ENCODE peak calls at places on chromosomes 11 and 22, in four cellular contexts. Z is K562, K is HepG2, J is GM12878. F is an unnamed sample.

GRCh38 chr11:18731949-18732821 is 6.2 kb upstream of the IGSF22 start:
- DNase-seq in Z (peak), J (peak), K (no peak), F (peak)

GRCh38 chr11:47189100-47189834 is 3.0 kb upstream of the PACSIN3 start:
- DNase-seq in K (peak), Z (no peak), J (no peak), F (no peak)

GRCh38 chr11:35261197-35261596 is 122.2 kb downstream of the CD44 start:
- DNase-seq in Z (no peak), K (no peak), J (no peak), F (no peak)

GRCh38 chr22:22943521-22944267 is 56.1 kb downstream of the IGLL5 start:
- DNase-seq in Z (peak), K (no peak), J (no peak), F (no peak)

GRCh38 chr11:59207988-59208432 is 4.7 kb downstream of the MPEG1 start:
- DNase-seq in J (peak), Z (peak), K (peak), F (peak)

GRCh38 chr11:29511394-29511793 is 505.4 kb downstream of the KCNA4 start:
- DNase-seq in K (no peak), J (no peak), Z (no peak), F (no peak)

GRCh38 chr11:110032957-110033570 is 60.1 kb upstream of the ZC3H12C start:
- DNase-seq in Z (no peak), J (no peak), K (no peak), F (no peak)

GRCh38 chr11:93193721-93194120 is 4.1 kb downstream of the SLC36A4 start:
- DNase-seq in J (no peak), K (no peak), Z (no peak), F (no peak)

GRCh38 chr11:6022954-6023353 is 7.6 kb downstream of the OR56A1 start:
- DNase-seq in Z (peak), J (peak), K (peak), F (peak)

GRCh38 chr11:46279393-46280099 is 2.1 kb downstream of the CREB3L1 start:
- DNase-seq in Z (peak), J (no peak), K (no peak), F (no peak)

GRCh38 chr22:39110631-39111561 is 13.9 kb downstream of the APOBEC3H start:
- DNase-seq in Z (no peak), K (peak), J (no peak), F (no peak)

GRCh38 chr11:66136752-66137123 is 66.7 kb downstream of the PACS1 start:
- DNase-seq in J (no peak), K (peak), Z (no peak), F (no peak)

GRCh38 chr22:43829904-43830851 is 18.1 kb upstream of the EFCAB6 start:
- DNase-seq in Z (no peak), J (no peak), K (no peak), F (no peak)

GRCh38 chr11:104122008-104122635 is 41.8 kb downstream of the PDGFD start:
- DNase-seq in K (no peak), J (no peak), Z (no peak), F (no peak)

DNA sequence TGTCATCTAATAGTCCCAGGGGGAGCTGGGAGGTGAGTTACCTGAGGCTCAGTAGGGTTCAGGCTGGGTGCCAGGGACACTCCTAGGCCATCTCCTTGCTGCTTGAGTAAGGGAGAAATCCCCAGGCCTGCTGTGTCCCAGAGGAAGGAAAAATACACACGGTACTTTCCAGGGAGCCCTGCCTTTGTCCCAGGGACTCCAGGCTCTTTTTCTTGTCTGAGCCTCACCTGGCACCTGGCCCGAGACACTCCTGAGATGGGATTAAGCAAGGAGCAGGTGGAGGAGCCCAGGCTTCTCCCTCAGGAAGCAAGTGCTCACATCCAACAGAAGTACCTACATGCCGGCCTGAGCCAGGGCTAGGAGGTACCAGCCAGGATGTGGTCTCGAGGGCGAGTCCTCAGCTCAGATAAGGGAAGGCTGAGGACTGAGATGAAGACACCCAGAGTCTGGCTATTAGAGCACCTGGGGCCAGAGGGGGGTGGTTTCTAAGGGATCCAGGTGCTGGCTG is 899 bp upstream of the KLHDC7B start:
- DNase-seq in J (no peak), Z (no peak), K (no peak), F (no peak)
- TF ChIP-seq BHLHE40 in J (no peak), Z (no peak), K (no peak), F (no peak)

GRCh38 chr22:40753114-40753513 is 66.0 kb downstream of the SLC25A17 start:
- DNase-seq in Z (no peak), J (no peak), K (no peak), F (no peak)

GRCh38 chr22:40758390-40758789 is 60.8 kb downstream of the SLC25A17 start:
- DNase-seq in Z (no peak), K (no peak), J (no peak), F (no peak)

GRCh38 chr22:40751250-40751649 is 67.9 kb downstream of the SLC25A17 start:
- DNase-seq in Z (no peak), K (no peak), J (no peak), F (no peak)

GRCh38 chr22:40759294-40759840 is 59.8 kb downstream of the SLC25A17 start:
- DNase-seq in K (no peak), J (no peak), Z (no peak), F (no peak)

GRCh38 chr22:40757071-40757470 is 62.1 kb downstream of the SLC25A17 start:
- DNase-seq in Z (no peak), J (no peak), K (no peak), F (no peak)
- TF ChIP-seq FOXM1 in Z (no peak), J (no peak), K (no peak), F (no peak)

GRCh38 chr11:27464155-27464759 is 8.3 kb downstream of the LGR4 start:
- DNase-seq in Z (no peak), J (no peak), K (no peak), F (no peak)
- TF ChIP-seq BHLHE40 in Z (no peak), J (no peak), K (no peak), F (no peak)

DNA sequence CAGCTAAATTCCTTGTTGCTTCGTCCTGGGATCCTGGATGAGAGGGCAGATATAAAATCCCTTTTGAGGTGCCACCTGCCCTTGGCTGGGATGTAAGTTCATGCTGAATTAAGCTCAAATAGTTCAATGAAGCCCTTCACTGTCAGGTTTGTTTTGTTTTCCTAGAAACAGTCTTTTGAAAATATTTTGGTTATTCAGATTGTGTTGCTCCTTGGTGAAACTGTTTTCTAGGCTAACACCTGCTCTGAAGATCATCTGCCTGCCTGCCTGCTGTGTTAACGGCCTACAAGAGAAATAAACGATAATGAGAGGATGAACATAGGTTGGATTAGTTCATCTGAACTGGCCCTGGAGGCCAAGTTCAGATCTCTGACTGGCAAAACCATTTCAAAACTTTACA is 67.4 kb downstream of the ZBTB44 start:
- DNase-seq in K (no peak), Z (no peak), J (no peak), F (no peak)
- TF ChIP-seq FOXM1 in K (no peak), Z (no peak), J (no peak), F (no peak)

DNA sequence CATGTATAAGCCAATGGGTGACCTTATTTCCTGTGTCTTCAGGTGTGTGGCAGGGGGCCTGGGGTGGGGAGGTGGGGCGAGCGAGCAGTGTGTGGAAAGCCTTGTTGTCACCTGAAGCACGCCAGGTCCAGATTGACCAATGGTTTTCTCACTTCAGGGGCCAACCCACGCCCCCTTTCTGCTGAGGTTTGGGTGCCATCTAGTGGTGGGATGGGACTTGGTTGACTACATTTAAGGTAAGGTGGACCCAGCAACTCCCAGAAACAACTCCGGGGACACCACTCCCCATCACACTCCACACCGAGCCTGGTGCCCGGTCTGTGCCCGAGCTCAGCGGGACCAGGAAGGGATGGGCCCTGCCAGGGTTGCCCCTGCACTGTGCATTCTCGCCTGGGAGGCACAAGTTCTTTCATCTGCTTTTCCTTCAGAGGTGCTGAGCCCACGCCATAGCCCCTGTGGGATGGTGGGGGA is 40.0 kb downstream of the TPCN2 start:
- DNase-seq in J (peak), Z (peak), K (peak), F (peak)
- TF ChIP-seq BHLHE40 in J (no peak), Z (peak), K (no peak), F (no peak)